ENCODE peak calls at places on chromosomes 1 and 21, in four cellular contexts. N is stomach, G is heart left ventricle, Y is breast epithelium. S is an unnamed sample.

GRCh38 chr1:185111873-185112272 is 44.9 kb downstream of the TRMT1L start:
- DNase-seq in G (no peak), N (no peak), Y (no peak), S (no peak)

GRCh38 chr1:112021263-112021662 is 31.8 kb upstream of the KCND3 start:
- DNase-seq in N (no peak), Y (no peak), G (no peak), S (no peak)

GRCh38 chr1:153649867-153650235 is 8.7 kb upstream of the SNAPIN start:
- DNase-seq in Y (peak), G (peak), N (peak), S (no peak)

GRCh38 chr1:154391086-154391770 is 13.9 kb upstream of the IL6R start:
- DNase-seq in N (no peak), Y (no peak), G (no peak), S (no peak)

GRCh38 chr1:52225174-52225573 is 83.3 kb downstream of the ZFYVE9 start:
- DNase-seq in G (no peak), N (no peak), Y (no peak), S (no peak)

GRCh38 chr1:151838491-151839412 is 868 bp downstream of the C2CD4D start:
- DNase-seq in N (no peak), G (no peak), Y (no peak), S (no peak)

GRCh38 chr1:44694863-44695478 is 20.5 kb downstream of the ARMH1 start:
- DNase-seq in Y (no peak), N (no peak), G (no peak), S (no peak)

GRCh38 chr1:26452459-26453183 is 19.6 kb upstream of the HMGN2 start:
- DNase-seq in Y (no peak), N (no peak), G (no peak), S (no peak)

GRCh38 chr21:32884062-32884461 is 112.5 kb upstream of the PAXBP1 start:
- DNase-seq in N (no peak), G (no peak), Y (no peak), S (no peak)

GRCh38 chr1:230368871-230369270 is 57.3 kb downstream of the PGBD5 start:
- DNase-seq in G (no peak), Y (no peak), N (no peak), S (no peak)

GRCh38 chr1:230366504-230366915 is 59.6 kb downstream of the PGBD5 start:
- DNase-seq in G (no peak), N (no peak), Y (no peak), S (no peak)

GRCh38 chr1:230368363-230368762 is 57.8 kb downstream of the PGBD5 start:
- DNase-seq in G (no peak), Y (no peak), N (no peak), S (no peak)

GRCh38 chr1:230362949-230363348 is 63.2 kb downstream of the PGBD5 start:
- DNase-seq in N (no peak), G (no peak), Y (no peak), S (no peak)

GRCh38 chr1:230365723-230366307 is 60.3 kb downstream of the PGBD5 start:
- DNase-seq in Y (no peak), G (no peak), N (no peak), S (no peak)
- TF ChIP-seq CTCF in Y (no peak), G (no peak), N (no peak), S (no peak)

GRCh38 chr1:197496722-197497121 is 228.7 kb downstream of the CRB1 start:
- DNase-seq in G (no peak), Y (no peak), N (no peak), S (no peak)
- TF ChIP-seq POLR2A in G (no peak), Y (no peak), N (no peak), S (no peak)

GRCh38 chr1:35707253-35708178 is 11.2 kb downstream of the C1orf216 start:
- DNase-seq in G (no peak), N (peak), Y (no peak), S (no peak)

GRCh38 chr1:35706846-35707245 is 11.8 kb downstream of the C1orf216 start:
- DNase-seq in N (no peak), G (no peak), Y (no peak), S (no peak)

GRCh38 chr1:35708179-35708891 is 10.3 kb downstream of the C1orf216 start:
- DNase-seq in N (no peak), Y (no peak), G (no peak), S (no peak)

DNA sequence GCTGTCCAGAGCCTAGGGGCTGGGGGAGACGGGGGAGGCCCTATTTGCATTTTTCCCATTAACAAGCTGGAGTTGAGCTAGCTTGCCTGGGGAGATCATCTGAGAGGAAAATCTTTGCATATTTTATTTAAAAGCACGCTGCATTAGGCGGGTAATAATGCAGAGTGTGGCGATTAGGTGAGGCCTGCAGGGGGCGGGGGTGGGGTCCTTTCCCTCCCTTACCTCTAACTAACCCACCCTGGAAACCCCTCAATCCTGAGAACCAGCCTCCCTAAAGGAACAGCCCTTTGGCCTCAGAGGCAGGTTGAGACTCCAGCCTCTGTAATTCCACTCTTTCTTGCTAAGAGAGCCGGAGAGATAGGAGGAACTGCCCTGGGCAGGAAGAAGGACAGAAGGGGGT is 16.1 kb downstream of the C1orf216 start:
- DNase-seq in G (no peak), N (no peak), Y (no peak), S (no peak)
- TF ChIP-seq CTCF in G (no peak), N (no peak), Y (no peak), S (no peak)

DNA sequence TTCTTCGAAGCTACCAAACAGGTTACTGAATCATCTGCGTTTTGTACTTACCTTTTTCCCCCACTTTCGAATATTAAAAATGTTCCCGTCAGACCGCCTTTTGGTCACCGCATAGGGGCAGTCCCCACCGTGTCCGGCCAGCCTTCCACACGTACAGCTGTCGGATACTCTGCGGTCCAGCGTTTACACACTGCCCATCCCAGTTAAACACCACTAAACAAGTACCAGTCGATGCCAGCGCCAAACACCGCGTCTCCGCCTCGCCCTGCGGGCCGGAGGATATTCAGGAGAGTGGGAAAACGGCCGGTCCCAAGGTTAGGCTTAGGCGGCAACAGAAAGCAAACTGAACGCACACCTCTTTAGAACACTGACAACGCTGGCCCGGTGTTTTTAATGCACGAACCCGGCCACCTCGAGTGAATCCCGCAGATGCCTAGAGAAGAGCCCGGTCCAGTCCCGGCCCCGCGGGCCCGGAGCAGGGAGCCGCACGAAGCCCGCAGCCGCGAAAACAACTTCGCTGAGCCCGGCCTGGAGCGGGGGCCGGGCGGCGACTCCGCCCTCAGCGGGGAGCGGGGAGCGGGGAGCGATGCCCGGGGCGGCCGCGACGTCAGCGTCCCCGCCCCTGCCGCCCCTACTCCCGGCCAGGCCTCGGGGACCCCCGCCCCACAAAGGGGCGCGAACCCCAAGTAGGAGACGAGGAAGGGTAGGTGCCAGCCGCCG is 730 bp upstream of the PHF13 start:
- DNase-seq in G (peak), N (peak), Y (peak), S (no peak)
- TF ChIP-seq POLR2A in G (no peak), N (no peak), Y (peak), S (no peak)

GRCh38 chr1:27719286-27720251 is 6.2 kb upstream of the FAM76A start:
- DNase-seq in G (no peak), N (no peak), Y (no peak), S (no peak)
- TF ChIP-seq CTCF in G (no peak), N (no peak), Y (no peak), S (no peak)

GRCh38 chr21:42308914-42309752 is 6.1 kb downstream of the TFF3 start:
- DNase-seq in N (peak), G (no peak), Y (no peak), S (no peak)

GRCh38 chr21:42311160-42311559 is 4.0 kb downstream of the TFF3 start:
- DNase-seq in Y (no peak), N (no peak), G (no peak), S (peak)

GRCh38 chr21:42309753-42310213 is 5.4 kb downstream of the TFF3 start:
- DNase-seq in G (no peak), Y (no peak), N (peak), S (peak)

GRCh38 chr21:42311816-42312625 is 3.2 kb downstream of the TFF3 start:
- DNase-seq in Y (no peak), N (no peak), G (no peak), S (no peak)

GRCh38 chr21:42310411-42311001 is 4.7 kb downstream of the TFF3 start:
- DNase-seq in N (no peak), Y (no peak), G (no peak), S (peak)
- TF ChIP-seq POLR2A in N (no peak), Y (no peak), G (no peak), S (no peak)

DNA sequence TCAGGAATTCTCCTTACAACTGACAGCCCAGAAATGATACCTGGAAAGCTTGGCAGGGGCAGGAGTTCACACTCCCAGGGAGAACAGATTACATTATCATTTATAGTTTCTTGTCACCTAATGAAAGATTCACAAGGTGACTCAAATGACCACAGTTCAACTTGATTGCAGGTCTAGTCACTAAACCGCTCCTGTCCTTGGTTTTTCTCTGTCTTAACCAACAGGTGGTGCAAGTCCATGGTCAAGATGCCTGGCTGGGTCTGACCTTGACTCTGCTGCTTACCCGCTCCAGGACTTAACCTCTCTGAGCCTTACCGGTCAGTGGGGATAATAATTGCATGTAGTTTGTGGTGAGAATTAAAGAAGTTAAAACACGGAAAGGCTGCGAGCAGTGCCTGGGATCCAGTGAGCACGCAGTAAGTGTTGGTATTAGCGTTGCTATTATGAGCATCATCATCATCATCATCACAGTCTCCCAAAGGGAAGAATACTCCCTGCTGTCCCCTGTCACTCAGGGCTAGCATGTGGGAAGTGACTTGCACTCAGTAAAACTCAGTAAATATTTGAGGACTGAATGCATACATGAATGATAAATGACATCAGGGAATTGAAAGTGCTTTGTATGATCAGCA is 125.4 kb upstream of the CD34 start:
- DNase-seq in Y (no peak), N (no peak), G (no peak), S (no peak)
- TF ChIP-seq CTCF in Y (no peak), N (no peak), G (no peak), S (no peak)

GRCh38 chr1:93578911-93579825 is 102.5 kb downstream of the BCAR3 start:
- DNase-seq in N (no peak), G (no peak), Y (peak), S (no peak)

GRCh38 chr1:93578433-93578830 is 103.2 kb downstream of the BCAR3 start:
- DNase-seq in Y (peak), G (no peak), N (no peak), S (no peak)

GRCh38 chr1:93577536-93578432 is 103.9 kb downstream of the BCAR3 start:
- DNase-seq in G (no peak), Y (peak), N (no peak), S (no peak)

GRCh38 chr1:93581917-93582850 is 99.5 kb downstream of the BCAR3 start:
- DNase-seq in N (no peak), Y (peak), G (no peak), S (no peak)

GRCh38 chr1:93579891-93580290 is 101.7 kb downstream of the BCAR3 start:
- DNase-seq in Y (peak), N (peak), G (peak), S (peak)
- TF ChIP-seq POLR2A in Y (no peak), N (no peak), G (no peak), S (no peak)

DNA sequence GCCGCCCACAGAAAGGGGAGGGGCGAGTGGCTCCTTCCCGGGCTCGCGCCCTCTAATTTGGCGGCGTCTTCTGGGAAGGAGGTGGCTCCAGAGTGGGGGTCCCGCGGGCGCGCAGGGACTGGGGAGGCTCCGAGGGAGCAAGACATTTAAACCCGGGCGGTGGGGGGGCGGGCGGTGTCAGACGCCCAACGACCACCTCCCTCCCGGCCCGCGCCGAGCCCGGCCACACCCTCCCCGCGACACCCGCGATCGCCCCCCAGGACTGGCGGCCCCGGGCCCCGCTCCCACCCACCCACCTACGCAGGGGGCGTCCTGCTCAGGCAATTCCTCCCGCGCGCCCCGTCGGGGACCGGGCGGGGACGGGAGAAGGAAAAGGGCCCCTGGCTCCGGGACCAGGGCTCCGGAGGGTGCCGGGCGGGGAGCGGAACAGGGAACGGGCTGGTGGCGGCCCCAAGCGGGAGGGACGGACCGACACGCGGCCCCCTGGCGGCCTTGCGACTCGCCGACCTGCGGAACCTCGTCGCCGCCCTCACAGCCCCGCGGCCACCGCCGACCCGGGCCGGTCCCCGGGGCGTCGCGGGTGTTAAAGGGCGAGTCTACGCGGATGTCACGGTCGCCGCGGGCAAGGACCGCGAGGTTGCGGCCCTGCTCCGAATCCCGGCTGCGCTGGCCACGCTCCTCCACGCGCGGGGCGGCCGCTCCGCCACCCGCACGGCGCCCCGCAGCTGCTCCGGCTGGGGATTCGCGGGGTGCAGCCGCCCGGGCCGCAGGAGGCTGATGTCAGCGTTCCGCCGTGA is 94.0 kb upstream of the FMN2 start:
- DNase-seq in Y (no peak), G (no peak), N (no peak), S (no peak)
- TF ChIP-seq CTCF in Y (no peak), G (no peak), N (no peak), S (no peak)